ENCODE peak calls at places on chromosomes 5 and 9, in four cellular contexts. S is GM20000; D is erythroblast; E is naive thymus-derived CD8-positive, alpha-beta T cell. V is an unnamed sample.

GRCh38 chr5:142441638-142442037 is 116.8 kb upstream of the SPRY4 start:
- DNase-seq in S (no peak), D (no peak), E (peak; percentile 25), V (no peak)

GRCh38 chr9:137581361-137582285 is 2.9 kb upstream of the DPH7 start:
- DNase-seq in S (no peak), D (no peak), E (no peak), V (no peak)

GRCh38 chr5:55534436-55535198 is at the start of gene PLPP1:
- DNase-seq in S (peak; percentile 95), D (peak; percentile 74), E (peak; percentile 85), V (peak; percentile 92)

GRCh38 chr9:97889941-97890557 is 32.3 kb downstream of the TRMO start:
- DNase-seq in S (peak; percentile 67), D (peak; percentile 65), E (peak; percentile 61), V (peak; percentile 22)

GRCh38 chr5:52759381-52759780 is 28.3 kb upstream of the ITGA1 start:
- DNase-seq in S (no peak), D (no peak), E (no peak), V (no peak)

GRCh38 chr9:34510032-34510431 is 12.8 kb downstream of the ENHO start:
- DNase-seq in S (no peak), D (no peak), E (no peak), V (no peak)

GRCh38 chr5:16957305-16958165 is 21.4 kb upstream of the MYO10 start:
- DNase-seq in S (no peak), D (no peak), E (no peak), V (peak; percentile 89)

GRCh38 chr9:15373881-15374280 is 48.8 kb upstream of the SNAPC3 start:
- DNase-seq in S (no peak), D (no peak), E (no peak), V (no peak)

GRCh38 chr9:124501771-124502320 is 5.4 kb downstream of the NR5A1 start:
- DNase-seq in S (no peak), D (no peak), E (no peak), V (no peak)

GRCh38 chr5:142296914-142297417 is 27.9 kb downstream of the SPRY4 start:
- DNase-seq in S (no peak), D (no peak), E (no peak), V (peak; percentile 98)

GRCh38 chr5:173327084-173327947 is 898 bp downstream of the STC2 start:
- DNase-seq in S (peak; percentile 55), D (peak; percentile 16), E (no peak), V (peak; percentile 50)

GRCh38 chr5:1892685-1893445 is 10.1 kb upstream of the IRX4 start:
- DNase-seq in S (no peak), D (no peak), E (no peak), V (no peak)

GRCh38 chr5:91058575-91058974 is 324.5 kb downstream of the ARRDC3 start:
- DNase-seq in S (no peak), D (no peak), E (no peak), V (peak; percentile 29)

GRCh38 chr5:148998174-148998797 is 64.6 kb downstream of the SH3TC2 start:
- DNase-seq in S (peak; percentile 34), D (peak; percentile 68), E (no peak), V (peak; percentile 68)

GRCh38 chr9:137499858-137500661 is 40.9 kb upstream of the NSMF start:
- DNase-seq in S (no peak), D (no peak), E (no peak), V (no peak)

GRCh38 chr5:130652178-130652577 is 512.9 kb downstream of the HINT1 start:
- DNase-seq in S (no peak), D (no peak), E (no peak), V (peak; percentile 53)

GRCh38 chr9:23820731-23821399 is 5.2 kb downstream of the ELAVL2 start:
- DNase-seq in S (no peak), D (peak; percentile 61), E (no peak), V (no peak)

GRCh38 chr5:76836181-76836580 is 13.6 kb upstream of the S100Z start:
- DNase-seq in S (no peak), D (no peak), E (no peak), V (peak; percentile 24)

GRCh38 chr9:133600747-133601146 is 8.4 kb downstream of the FAM163B start:
- DNase-seq in S (no peak), D (no peak), E (no peak), V (no peak)

GRCh38 chr5:123874600-123875201 is 362.7 kb downstream of the CSNK1G3 start:
- DNase-seq in S (no peak), D (no peak), E (no peak), V (peak; percentile 39)

GRCh38 chr5:28779161-28779754 is 1740.9 kb upstream of the CDH9 start:
- DNase-seq in S (no peak), D (no peak), E (no peak), V (no peak)

GRCh38 chr5:93236807-93237421 is 344.1 kb downstream of the NR2F1-AS1 start:
- DNase-seq in S (no peak), D (no peak), E (no peak), V (no peak)

GRCh38 chr5:153565822-153566221 is 75.4 kb downstream of the GRIA1 start:
- DNase-seq in S (no peak), D (no peak), E (no peak), V (peak; percentile 7)

GRCh38 chr5:103119765-103120606 is at the start of the genes GIN1 and PPIP5K2:
- DNase-seq in S (peak; percentile 84), D (peak; percentile 98), E (peak; percentile 99), V (peak; percentile 99)

GRCh38 chr9:121708768-121709488 is 57.5 kb downstream of the DAB2IP start:
- DNase-seq in S (no peak), D (no peak), E (no peak), V (no peak)

GRCh38 chr5:22560115-22560514 is 293.0 kb downstream of the CDH12 start:
- DNase-seq in S (no peak), D (no peak), E (no peak), V (peak; percentile 24)

GRCh38 chr9:136100700-136101614 is 5.9 kb upstream of the NACC2 start:
- DNase-seq in S (no peak), D (no peak), E (no peak), V (no peak)

GRCh38 chr5:145872486-145872885 is 328 bp downstream of the GRXCR2 start:
- DNase-seq in S (no peak), D (no peak), E (no peak), V (no peak)

GRCh38 chr5:171418982-171419662 is at the start of gene FGF18:
- DNase-seq in S (peak; percentile 81), D (peak; percentile 29), E (peak; percentile 26), V (peak; percentile 41)

GRCh38 chr5:169567079-169567478 is 16.5 kb upstream of the SPDL1 start:
- DNase-seq in S (no peak), D (no peak), E (no peak), V (peak; percentile 12)

GRCh38 chr5:152514827-152515397 is 109.8 kb upstream of the NMUR2 start:
- DNase-seq in S (peak; percentile 14), D (peak; percentile 22), E (no peak), V (peak; percentile 16)

GRCh38 chr5:136098171-136098570 is 34.5 kb upstream of the SMAD5 start:
- DNase-seq in S (no peak), D (no peak), E (no peak), V (no peak)

GRCh38 chr9:95023217-95024003 is 294.1 kb downstream of the FANCC start:
- DNase-seq in S (no peak), D (no peak), E (no peak), V (peak; percentile 82)

GRCh38 chr9:85527331-85528015 is 214.3 kb downstream of the AGTPBP1 start:
- DNase-seq in S (no peak), D (no peak), E (no peak), V (peak; percentile 88)

GRCh38 chr5:6408260-6408596 is 29.9 kb upstream of the MED10 start:
- DNase-seq in S (no peak), D (peak; percentile 31), E (no peak), V (no peak)

GRCh38 chr5:173615884-173616576 is 420 bp downstream of the BOD1 start:
- DNase-seq in S (peak; percentile 79), D (peak; percentile 79), E (peak; percentile 73), V (peak; percentile 81)